ENCODE peak calls at places on chromosome 5, in six cellular contexts. V is IMR-90, X is mesenchymal stem cell, J is H1, L is neuronal stem cell, B is trophoblast cell. R is an unnamed sample.

GRCh38 chr5:176694146-176694545 is 46.9 kb downstream of the TSPAN17 start:
- DNase-seq in B (no peak), L (no peak), X (no peak), V (no peak), J (no peak), R (no peak)

GRCh38 chr5:134466241-134467069 is 54.8 kb upstream of the CDKN2AIPNL start:
- DNase-seq in V (peak), X (peak), L (peak), B (peak), J (peak), R (peak)

GRCh38 chr5:5980601-5981000 is 397.7 kb downstream of the MED10 start:
- DNase-seq in L (no peak), B (no peak), V (no peak), X (no peak), J (no peak), R (no peak)

GRCh38 chr5:141815796-141816180 is 62.4 kb downstream of the PCDH1 start:
- DNase-seq in V (no peak), J (no peak), X (no peak), L (no peak), B (no peak), R (no peak)

GRCh38 chr5:59798862-59799667 is 94.5 kb downstream of the PDE4D start:
- DNase-seq in L (no peak), V (no peak), J (no peak), X (peak), B (no peak), R (no peak)

GRCh38 chr5:159825551-159826051 is 90.7 kb upstream of the ADRA1B start:
- DNase-seq in L (no peak), V (no peak), B (no peak), X (no peak), J (no peak), R (no peak)

GRCh38 chr5:102539598-102539997 is 40.8 kb upstream of the SLCO6A1 start:
- DNase-seq in J (no peak), L (no peak), V (no peak), B (no peak), X (no peak), R (no peak)

GRCh38 chr5:44935262-44935661 is 126.5 kb downstream of the MRPS30 start:
- DNase-seq in X (peak), J (peak), B (no peak), V (no peak), L (peak), R (peak)

GRCh38 chr5:163978897-163979296 is 473.5 kb downstream of the MAT2B start:
- DNase-seq in J (no peak), X (no peak), L (no peak), B (no peak), V (no peak), R (peak)

GRCh38 chr5:9466677-9467076 is 79.2 kb downstream of the SEMA5A start:
- DNase-seq in V (no peak), J (no peak), X (no peak), L (no peak), B (no peak), R (no peak)

GRCh38 chr5:118791986-118792734 is 196.2 kb downstream of the DTWD2 start:
- DNase-seq in J (no peak), X (peak), B (peak), V (peak), L (peak), R (peak)

GRCh38 chr5:10485142-10485795 is 43.6 kb downstream of the ROPN1L start:
- DNase-seq in X (peak), B (peak), V (peak), L (no peak), J (no peak), R (peak)

GRCh38 chr5:83133797-83134196 is 56.5 kb downstream of the XRCC4 start:
- DNase-seq in B (no peak), J (no peak), X (no peak), V (no peak), L (no peak), R (no peak)

GRCh38 chr5:112684737-112685136 is 52.9 kb upstream of the APC start:
- DNase-seq in V (peak), B (peak), L (no peak), J (no peak), X (peak), R (no peak)

GRCh38 chr5:17735771-17736170 is 101.5 kb downstream of the TAF11L14 start:
- DNase-seq in V (no peak), J (no peak), X (no peak), L (no peak), B (no peak), R (no peak)

GRCh38 chr5:82806513-82806912 is 270.7 kb downstream of the TMEM167A start:
- DNase-seq in X (no peak), J (no peak), L (no peak), V (no peak), B (no peak), R (no peak)

GRCh38 chr5:58074222-58074621 is 385.7 kb downstream of the PLK2 start:
- DNase-seq in J (no peak), B (no peak), L (no peak), V (no peak), X (peak), R (no peak)

GRCh38 chr5:179612577-179613459 is 10.7 kb downstream of the HNRNPH1 start:
- DNase-seq in L (no peak), J (no peak), B (peak), V (no peak), X (no peak), R (no peak)

GRCh38 chr5:180901204-180902009 is 2.4 kb downstream of the BTNL8 start:
- DNase-seq in J (no peak), L (no peak), V (no peak), X (no peak), B (no peak), R (no peak)

GRCh38 chr5:147081256-147081872 is 153.5 kb upstream of the STK32A start:
- DNase-seq in J (no peak), X (no peak), L (peak), V (no peak), B (no peak), R (no peak)

GRCh38 chr5:171927345-171927941 is 79.0 kb downstream of the FBXW11 start:
- DNase-seq in X (peak), J (no peak), L (no peak), V (peak), B (peak), R (no peak)

GRCh38 chr5:6733411-6734242 is 20.4 kb downstream of the TENT4A start:
- DNase-seq in X (peak), L (no peak), J (no peak), B (peak), V (peak), R (no peak)

GRCh38 chr5:127833999-127834953 is 131.1 kb downstream of the CCDC192 start:
- DNase-seq in V (no peak), B (no peak), X (no peak), J (no peak), L (no peak), R (no peak)

GRCh38 chr5:175742290-175742994 is 84.6 kb downstream of the HRH2 start:
- DNase-seq in V (no peak), J (peak), L (no peak), B (no peak), X (no peak), R (no peak)

GRCh38 chr5:179422840-179423523 is 77.7 kb upstream of the ADAMTS2 start:
- DNase-seq in J (no peak), B (no peak), X (no peak), V (no peak), L (no peak), R (no peak)

GRCh38 chr5:115209279-115209678 is 39.6 kb upstream of the TRIM36 start:
- DNase-seq in L (no peak), X (peak), V (peak), J (no peak), B (peak), R (no peak)

GRCh38 chr5:50922942-50923767 is 256.7 kb downstream of the PARP8 start:
- DNase-seq in J (no peak), L (no peak), V (no peak), X (no peak), B (no peak), R (no peak)

GRCh38 chr5:72607381-72607780 is 100.2 kb upstream of the ZNF366 start:
- DNase-seq in B (no peak), V (no peak), X (no peak), L (no peak), J (no peak), R (no peak)

GRCh38 chr5:33939863-33940262 is 3.7 kb downstream of the RXFP3 start:
- DNase-seq in V (peak), L (no peak), X (peak), J (no peak), B (no peak), R (no peak)

GRCh38 chr5:96714951-96715451 is 52.8 kb downstream of the CAST start:
- DNase-seq in B (peak), V (peak), L (peak), X (peak), J (no peak), R (peak)

DNA sequence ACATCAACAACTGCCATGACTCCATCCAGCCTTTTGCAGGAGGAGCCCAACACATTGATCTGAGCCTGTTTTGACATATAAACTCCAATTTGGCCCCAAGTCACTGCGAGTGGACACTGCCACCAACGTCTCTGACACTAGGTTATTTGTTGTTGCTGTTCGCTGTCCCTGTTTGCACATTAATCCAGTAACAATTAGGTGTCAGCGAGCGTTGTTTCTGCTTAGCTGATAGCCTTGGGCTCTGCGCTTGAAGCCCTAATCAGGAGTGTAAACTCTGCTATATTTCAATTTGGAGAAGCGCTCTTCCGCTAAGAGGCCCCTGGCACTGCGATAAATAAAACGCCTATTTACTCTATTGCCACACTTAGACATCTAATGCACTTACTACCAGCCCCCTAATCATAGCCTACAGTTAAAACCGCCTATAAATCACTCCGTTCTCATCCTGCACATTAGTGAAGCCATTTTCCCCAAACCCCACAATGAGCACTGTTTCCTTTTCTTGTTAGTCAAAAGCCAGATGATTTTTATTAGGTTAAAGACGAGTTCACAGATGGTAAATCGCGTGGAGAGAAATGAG is 195.9 kb upstream of the TBCA start:
- DNase-seq in L (no peak), X (no peak), V (no peak), J (no peak), B (no peak), R (no peak)
- H4K91ac ChIP-seq in L (no peak), X (no peak), V (no peak), J (no peak), B (no peak), R (no peak)

GRCh38 chr5:137438932-137439331 is 60.2 kb downstream of the SPOCK1 start:
- DNase-seq in J (no peak), X (no peak), V (no peak), B (no peak), L (no peak), R (no peak)

GRCh38 chr5:137440800-137441199 is 58.3 kb downstream of the SPOCK1 start:
- DNase-seq in X (no peak), L (no peak), J (no peak), B (no peak), V (no peak), R (no peak)

GRCh38 chr5:137439645-137440044 is 59.5 kb downstream of the SPOCK1 start:
- DNase-seq in V (no peak), B (no peak), J (no peak), L (no peak), X (no peak), R (no peak)

GRCh38 chr5:137446611-137447010 is 52.5 kb downstream of the SPOCK1 start:
- DNase-seq in B (no peak), X (no peak), V (no peak), L (no peak), J (no peak), R (no peak)

DNA sequence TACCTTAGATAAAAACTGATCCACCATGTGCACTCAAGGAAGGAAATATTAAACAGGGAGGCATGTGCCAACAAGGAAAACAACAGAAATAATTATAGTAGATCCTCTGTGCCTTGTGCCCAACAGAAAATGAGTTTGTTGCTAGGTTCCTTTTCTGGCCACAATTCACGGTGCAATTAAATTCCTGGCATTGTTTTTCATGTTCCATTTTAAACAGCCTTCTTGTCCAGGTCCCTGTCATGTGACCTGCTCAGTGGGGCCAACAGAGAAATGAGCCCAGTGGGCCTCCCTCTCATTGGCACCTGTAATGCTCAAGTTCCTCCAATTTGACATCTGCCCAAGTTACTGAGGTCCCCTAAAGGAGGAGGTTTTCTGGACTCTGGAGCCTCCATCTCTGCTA is 56.5 kb downstream of the SPOCK1 start:
- DNase-seq in J (no peak), B (no peak), V (no peak), L (no peak), X (no peak), R (no peak)
- H4K91ac ChIP-seq in J (no peak), B (no peak), V (no peak), L (no peak), X (no peak), R (no peak)

DNA sequence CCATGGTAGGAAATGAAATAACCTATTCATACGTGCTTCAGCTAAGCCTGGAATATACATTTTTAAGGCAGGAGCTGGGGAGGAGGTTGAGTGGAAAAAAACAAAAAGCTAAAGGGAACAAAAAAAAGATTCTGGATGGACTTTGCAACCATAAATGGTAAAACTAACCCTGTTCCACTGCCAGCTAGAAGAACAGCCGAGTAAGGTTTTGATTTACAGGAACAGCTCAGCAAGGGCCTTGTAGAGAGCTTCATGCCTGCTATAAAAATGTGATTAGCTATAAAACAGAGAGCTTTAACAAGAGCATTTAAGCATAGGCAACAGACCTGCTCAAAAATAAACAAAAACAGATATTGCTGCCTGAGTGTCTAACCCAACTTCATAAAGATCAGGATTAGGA is 194.7 kb downstream of the FBXL7 start:
- DNase-seq in B (no peak), J (no peak), V (peak), X (no peak), L (no peak), R (no peak)
- H4K91ac ChIP-seq in B (no peak), J (no peak), V (no peak), X (no peak), L (no peak), R (no peak)

GRCh38 chr5:139501376-139501775 is 18.8 kb upstream of the STING1 start:
- DNase-seq in X (no peak), L (no peak), B (no peak), J (no peak), V (no peak), R (no peak)
- H4K91ac ChIP-seq in X (no peak), L (no peak), B (no peak), J (no peak), V (no peak), R (no peak)

GRCh38 chr5:126095001-126095400 is 328.2 kb upstream of the GRAMD2B start:
- DNase-seq in X (no peak), J (no peak), L (no peak), V (no peak), B (no peak), R (no peak)
- H4K91ac ChIP-seq in X (no peak), J (no peak), L (no peak), V (no peak), B (no peak), R (no peak)

GRCh38 chr5:154522284-154522683 is 44.3 kb upstream of the HAND1 start:
- DNase-seq in V (no peak), L (no peak), X (no peak), B (no peak), J (no peak), R (no peak)

GRCh38 chr5:154523104-154523503 is 45.1 kb upstream of the HAND1 start:
- DNase-seq in L (no peak), X (no peak), B (no peak), J (no peak), V (no peak), R (no peak)

GRCh38 chr5:154524846-154525245 is 46.8 kb upstream of the HAND1 start:
- DNase-seq in L (no peak), X (no peak), J (no peak), V (no peak), B (no peak), R (no peak)

GRCh38 chr5:154523704-154524103 is 45.7 kb upstream of the HAND1 start:
- DNase-seq in L (no peak), B (peak), V (no peak), J (no peak), X (peak), R (no peak)

DNA sequence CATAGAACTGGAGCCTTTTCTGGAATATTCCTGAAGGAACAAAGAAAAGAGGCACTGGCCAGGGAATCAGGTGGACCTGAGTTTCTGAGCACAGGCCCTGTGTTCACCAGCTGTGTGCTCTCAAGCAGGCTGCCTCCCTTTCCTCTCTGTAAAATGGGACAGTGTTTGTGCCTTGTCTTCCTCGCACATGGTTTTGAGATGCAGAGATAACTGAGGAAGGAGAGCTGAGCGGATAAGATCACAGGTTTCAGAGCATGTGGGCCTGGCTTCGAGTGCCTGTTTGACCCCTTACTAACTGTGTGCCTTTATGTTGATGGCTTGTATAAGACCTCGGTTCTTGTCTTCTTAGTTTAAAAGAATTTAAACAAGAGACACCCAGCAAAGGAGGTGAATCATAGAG is 46.2 kb upstream of the HAND1 start:
- DNase-seq in J (no peak), X (no peak), L (no peak), B (peak), V (no peak), R (no peak)
- H4K91ac ChIP-seq in J (no peak), X (no peak), L (no peak), B (peak), V (no peak), R (no peak)